ENCODE peak calls at places on chromosomes 3 and 15, in seven cellular contexts. One of them, this sample, is unnamed.

GRCh38 chr3:99394831-99395733 is 243.3 kb upstream of the COL8A1 start:
- DNase-seq in thyroid gland: no peak
- DNase-seq in GM19239: no peak
- DNase-seq in activated naive CD4-positive, alpha-beta T cell treated with anti-CD3 and anti-CD28 coated beads, Interleukin-2, amount 10 ng/mL, durations not matched to agents 7 days and 5 days: no peak
- DNase-seq in AG20443: peak; percentile 56
- DNase-seq in NCI-H1092: no peak
- DNase-seq in activated T-cell treated with anti-CD3 and anti-CD28 coated beads, Interleukin-2, amount 50 U/mL, for 48 hours: no peak
- DNase-seq in this sample: peak; percentile 33

GRCh38 chr15:97504031-97504430 is 456.5 kb upstream of the ARRDC4 start:
- DNase-seq in thyroid gland: no peak
- DNase-seq in GM19239: no peak
- DNase-seq in activated naive CD4-positive, alpha-beta T cell treated with anti-CD3 and anti-CD28 coated beads, Interleukin-2, amount 10 ng/mL, durations not matched to agents 7 days and 5 days: no peak
- DNase-seq in AG20443: no peak
- DNase-seq in NCI-H1092: no peak
- DNase-seq in activated T-cell treated with anti-CD3 and anti-CD28 coated beads, Interleukin-2, amount 50 U/mL, for 48 hours: no peak
- DNase-seq in this sample: peak; percentile 68

GRCh38 chr3:167198949-167199348 is 181.1 kb downstream of the ZBBX start:
- DNase-seq in thyroid gland: no peak
- DNase-seq in GM19239: no peak
- DNase-seq in activated naive CD4-positive, alpha-beta T cell treated with anti-CD3 and anti-CD28 coated beads, Interleukin-2, amount 10 ng/mL, durations not matched to agents 7 days and 5 days: no peak
- DNase-seq in AG20443: no peak
- DNase-seq in NCI-H1092: no peak
- DNase-seq in activated T-cell treated with anti-CD3 and anti-CD28 coated beads, Interleukin-2, amount 50 U/mL, for 48 hours: no peak
- DNase-seq in this sample: no peak

GRCh38 chr3:161100994-161101393 is 4.2 kb downstream of the B3GALNT1 start:
- DNase-seq in thyroid gland: peak; percentile 92
- DNase-seq in GM19239: no peak
- DNase-seq in activated naive CD4-positive, alpha-beta T cell treated with anti-CD3 and anti-CD28 coated beads, Interleukin-2, amount 10 ng/mL, durations not matched to agents 7 days and 5 days: no peak
- DNase-seq in AG20443: no peak
- DNase-seq in NCI-H1092: no peak
- DNase-seq in activated T-cell treated with anti-CD3 and anti-CD28 coated beads, Interleukin-2, amount 50 U/mL, for 48 hours: no peak
- DNase-seq in this sample: peak; percentile 68

GRCh38 chr3:182814419-182815160 is 21.3 kb downstream of the ATP11B start:
- DNase-seq in thyroid gland: peak; percentile 20
- DNase-seq in GM19239: no peak
- DNase-seq in activated naive CD4-positive, alpha-beta T cell treated with anti-CD3 and anti-CD28 coated beads, Interleukin-2, amount 10 ng/mL, durations not matched to agents 7 days and 5 days: no peak
- DNase-seq in AG20443: no peak
- DNase-seq in NCI-H1092: no peak
- DNase-seq in activated T-cell treated with anti-CD3 and anti-CD28 coated beads, Interleukin-2, amount 50 U/mL, for 48 hours: no peak
- DNase-seq in this sample: no peak

GRCh38 chr3:108250626-108251025 is 28.4 kb upstream of the IFT57 start:
- DNase-seq in thyroid gland: no peak
- DNase-seq in GM19239: no peak
- DNase-seq in activated naive CD4-positive, alpha-beta T cell treated with anti-CD3 and anti-CD28 coated beads, Interleukin-2, amount 10 ng/mL, durations not matched to agents 7 days and 5 days: no peak
- DNase-seq in AG20443: no peak
- DNase-seq in NCI-H1092: no peak
- DNase-seq in activated T-cell treated with anti-CD3 and anti-CD28 coated beads, Interleukin-2, amount 50 U/mL, for 48 hours: no peak
- DNase-seq in this sample: peak; percentile 45

GRCh38 chr3:10495003-10495402 is 10.4 kb downstream of the ATP2B2 start:
- DNase-seq in thyroid gland: peak; percentile 12
- DNase-seq in GM19239: no peak
- DNase-seq in activated naive CD4-positive, alpha-beta T cell treated with anti-CD3 and anti-CD28 coated beads, Interleukin-2, amount 10 ng/mL, durations not matched to agents 7 days and 5 days: no peak
- DNase-seq in AG20443: no peak
- DNase-seq in NCI-H1092: no peak
- DNase-seq in activated T-cell treated with anti-CD3 and anti-CD28 coated beads, Interleukin-2, amount 50 U/mL, for 48 hours: no peak
- DNase-seq in this sample: no peak

GRCh38 chr3:82567029-82567600 is 805.7 kb upstream of the GBE1 start:
- DNase-seq in thyroid gland: no peak
- DNase-seq in GM19239: no peak
- DNase-seq in activated naive CD4-positive, alpha-beta T cell treated with anti-CD3 and anti-CD28 coated beads, Interleukin-2, amount 10 ng/mL, durations not matched to agents 7 days and 5 days: no peak
- DNase-seq in AG20443: no peak
- DNase-seq in NCI-H1092: no peak
- DNase-seq in activated T-cell treated with anti-CD3 and anti-CD28 coated beads, Interleukin-2, amount 50 U/mL, for 48 hours: no peak
- DNase-seq in this sample: no peak

GRCh38 chr3:66673305-66673704 is 172.5 kb upstream of the LRIG1 start:
- DNase-seq in thyroid gland: no peak
- DNase-seq in GM19239: no peak
- DNase-seq in activated naive CD4-positive, alpha-beta T cell treated with anti-CD3 and anti-CD28 coated beads, Interleukin-2, amount 10 ng/mL, durations not matched to agents 7 days and 5 days: no peak
- DNase-seq in AG20443: no peak
- DNase-seq in NCI-H1092: no peak
- DNase-seq in activated T-cell treated with anti-CD3 and anti-CD28 coated beads, Interleukin-2, amount 50 U/mL, for 48 hours: no peak
- DNase-seq in this sample: no peak

GRCh38 chr15:65772909-65773308 is 19.2 kb downstream of the DENND4A start:
- DNase-seq in thyroid gland: no peak
- DNase-seq in GM19239: no peak
- DNase-seq in activated naive CD4-positive, alpha-beta T cell treated with anti-CD3 and anti-CD28 coated beads, Interleukin-2, amount 10 ng/mL, durations not matched to agents 7 days and 5 days: no peak
- DNase-seq in AG20443: no peak
- DNase-seq in NCI-H1092: no peak
- DNase-seq in activated T-cell treated with anti-CD3 and anti-CD28 coated beads, Interleukin-2, amount 50 U/mL, for 48 hours: no peak
- DNase-seq in this sample: no peak

GRCh38 chr3:147237991-147238390 is 168.4 kb downstream of the ZIC4 start:
- DNase-seq in thyroid gland: no peak
- DNase-seq in GM19239: no peak
- DNase-seq in activated naive CD4-positive, alpha-beta T cell treated with anti-CD3 and anti-CD28 coated beads, Interleukin-2, amount 10 ng/mL, durations not matched to agents 7 days and 5 days: no peak
- DNase-seq in AG20443: no peak
- DNase-seq in NCI-H1092: no peak
- DNase-seq in activated T-cell treated with anti-CD3 and anti-CD28 coated beads, Interleukin-2, amount 50 U/mL, for 48 hours: no peak
- DNase-seq in this sample: no peak

GRCh38 chr15:33226559-33227181 is 32.2 kb upstream of the FMN1 start:
- DNase-seq in thyroid gland: peak; percentile 75
- DNase-seq in GM19239: peak; percentile 16
- DNase-seq in activated naive CD4-positive, alpha-beta T cell treated with anti-CD3 and anti-CD28 coated beads, Interleukin-2, amount 10 ng/mL, durations not matched to agents 7 days and 5 days: peak; percentile 69
- DNase-seq in AG20443: no peak
- DNase-seq in NCI-H1092: peak; percentile 58
- DNase-seq in activated T-cell treated with anti-CD3 and anti-CD28 coated beads, Interleukin-2, amount 50 U/mL, for 48 hours: peak; percentile 31
- DNase-seq in this sample: peak; percentile 57

GRCh38 chr3:13292371-13292770 is 127.8 kb downstream of the NUP210 start:
- DNase-seq in thyroid gland: no peak
- DNase-seq in GM19239: no peak
- DNase-seq in activated naive CD4-positive, alpha-beta T cell treated with anti-CD3 and anti-CD28 coated beads, Interleukin-2, amount 10 ng/mL, durations not matched to agents 7 days and 5 days: no peak
- DNase-seq in AG20443: no peak
- DNase-seq in NCI-H1092: no peak
- DNase-seq in activated T-cell treated with anti-CD3 and anti-CD28 coated beads, Interleukin-2, amount 50 U/mL, for 48 hours: no peak
- DNase-seq in this sample: no peak

GRCh38 chr3:48405343-48405881 is 24.5 kb downstream of the PLXNB1 start:
- DNase-seq in thyroid gland: no peak
- DNase-seq in GM19239: no peak
- DNase-seq in activated naive CD4-positive, alpha-beta T cell treated with anti-CD3 and anti-CD28 coated beads, Interleukin-2, amount 10 ng/mL, durations not matched to agents 7 days and 5 days: peak; percentile 20
- DNase-seq in AG20443: no peak
- DNase-seq in NCI-H1092: no peak
- DNase-seq in activated T-cell treated with anti-CD3 and anti-CD28 coated beads, Interleukin-2, amount 50 U/mL, for 48 hours: peak; percentile 14
- DNase-seq in this sample: no peak

GRCh38 chr15:83057660-83058376 is 9.2 kb downstream of the BTBD1 start:
- DNase-seq in thyroid gland: peak; percentile 40
- DNase-seq in GM19239: no peak
- DNase-seq in activated naive CD4-positive, alpha-beta T cell treated with anti-CD3 and anti-CD28 coated beads, Interleukin-2, amount 10 ng/mL, durations not matched to agents 7 days and 5 days: no peak
- DNase-seq in AG20443: no peak
- DNase-seq in NCI-H1092: no peak
- DNase-seq in activated T-cell treated with anti-CD3 and anti-CD28 coated beads, Interleukin-2, amount 50 U/mL, for 48 hours: no peak
- DNase-seq in this sample: no peak

GRCh38 chr3:54067060-54067459 is 55.3 kb upstream of the CACNA2D3 start:
- DNase-seq in thyroid gland: no peak
- DNase-seq in GM19239: no peak
- DNase-seq in activated naive CD4-positive, alpha-beta T cell treated with anti-CD3 and anti-CD28 coated beads, Interleukin-2, amount 10 ng/mL, durations not matched to agents 7 days and 5 days: no peak
- DNase-seq in AG20443: no peak
- DNase-seq in NCI-H1092: no peak
- DNase-seq in activated T-cell treated with anti-CD3 and anti-CD28 coated beads, Interleukin-2, amount 50 U/mL, for 48 hours: no peak
- DNase-seq in this sample: no peak

GRCh38 chr3:193933451-193933850 is 202.5 kb upstream of the HES1 start:
- DNase-seq in thyroid gland: no peak
- DNase-seq in GM19239: no peak
- DNase-seq in activated naive CD4-positive, alpha-beta T cell treated with anti-CD3 and anti-CD28 coated beads, Interleukin-2, amount 10 ng/mL, durations not matched to agents 7 days and 5 days: no peak
- DNase-seq in AG20443: no peak
- DNase-seq in NCI-H1092: no peak
- DNase-seq in activated T-cell treated with anti-CD3 and anti-CD28 coated beads, Interleukin-2, amount 50 U/mL, for 48 hours: no peak
- DNase-seq in this sample: no peak

GRCh38 chr3:34268032-34268760 is 469.8 kb downstream of the PDCD6IP start:
- DNase-seq in thyroid gland: no peak
- DNase-seq in GM19239: no peak
- DNase-seq in activated naive CD4-positive, alpha-beta T cell treated with anti-CD3 and anti-CD28 coated beads, Interleukin-2, amount 10 ng/mL, durations not matched to agents 7 days and 5 days: no peak
- DNase-seq in AG20443: no peak
- DNase-seq in NCI-H1092: no peak
- DNase-seq in activated T-cell treated with anti-CD3 and anti-CD28 coated beads, Interleukin-2, amount 50 U/mL, for 48 hours: no peak
- DNase-seq in this sample: no peak

GRCh38 chr15:33701304-33701696 is 267.0 kb upstream of the CHRM5 start:
- DNase-seq in thyroid gland: no peak
- DNase-seq in GM19239: no peak
- DNase-seq in activated naive CD4-positive, alpha-beta T cell treated with anti-CD3 and anti-CD28 coated beads, Interleukin-2, amount 10 ng/mL, durations not matched to agents 7 days and 5 days: no peak
- DNase-seq in AG20443: no peak
- DNase-seq in NCI-H1092: no peak
- DNase-seq in activated T-cell treated with anti-CD3 and anti-CD28 coated beads, Interleukin-2, amount 50 U/mL, for 48 hours: no peak
- DNase-seq in this sample: no peak

GRCh38 chr15:47484119-47484518 is 233.2 kb upstream of the SEMA6D start:
- DNase-seq in thyroid gland: no peak
- DNase-seq in GM19239: no peak
- DNase-seq in activated naive CD4-positive, alpha-beta T cell treated with anti-CD3 and anti-CD28 coated beads, Interleukin-2, amount 10 ng/mL, durations not matched to agents 7 days and 5 days: no peak
- DNase-seq in AG20443: no peak
- DNase-seq in NCI-H1092: no peak
- DNase-seq in activated T-cell treated with anti-CD3 and anti-CD28 coated beads, Interleukin-2, amount 50 U/mL, for 48 hours: no peak
- DNase-seq in this sample: no peak

GRCh38 chr15:29638781-29639180 is 183.5 kb downstream of the TJP1 start:
- DNase-seq in thyroid gland: no peak
- DNase-seq in GM19239: no peak
- DNase-seq in activated naive CD4-positive, alpha-beta T cell treated with anti-CD3 and anti-CD28 coated beads, Interleukin-2, amount 10 ng/mL, durations not matched to agents 7 days and 5 days: no peak
- DNase-seq in AG20443: no peak
- DNase-seq in NCI-H1092: no peak
- DNase-seq in activated T-cell treated with anti-CD3 and anti-CD28 coated beads, Interleukin-2, amount 50 U/mL, for 48 hours: no peak
- DNase-seq in this sample: no peak

GRCh38 chr3:47019201-47019600 is 39.7 kb downstream of the NBEAL2 start:
- DNase-seq in thyroid gland: peak; percentile 42
- DNase-seq in GM19239: no peak
- DNase-seq in activated naive CD4-positive, alpha-beta T cell treated with anti-CD3 and anti-CD28 coated beads, Interleukin-2, amount 10 ng/mL, durations not matched to agents 7 days and 5 days: no peak
- DNase-seq in AG20443: no peak
- DNase-seq in NCI-H1092: no peak
- DNase-seq in activated T-cell treated with anti-CD3 and anti-CD28 coated beads, Interleukin-2, amount 50 U/mL, for 48 hours: no peak
- DNase-seq in this sample: no peak

GRCh38 chr3:183377307-183377959 is 51.0 kb downstream of the MCF2L2 start:
- DNase-seq in thyroid gland: no peak
- DNase-seq in GM19239: no peak
- DNase-seq in activated naive CD4-positive, alpha-beta T cell treated with anti-CD3 and anti-CD28 coated beads, Interleukin-2, amount 10 ng/mL, durations not matched to agents 7 days and 5 days: no peak
- DNase-seq in AG20443: no peak
- DNase-seq in NCI-H1092: no peak
- DNase-seq in activated T-cell treated with anti-CD3 and anti-CD28 coated beads, Interleukin-2, amount 50 U/mL, for 48 hours: peak; percentile 29
- DNase-seq in this sample: peak; percentile 50

GRCh38 chr3:125651246-125651645 is 55.9 kb upstream of the OSBPL11 start:
- DNase-seq in thyroid gland: no peak
- DNase-seq in GM19239: no peak
- DNase-seq in activated naive CD4-positive, alpha-beta T cell treated with anti-CD3 and anti-CD28 coated beads, Interleukin-2, amount 10 ng/mL, durations not matched to agents 7 days and 5 days: no peak
- DNase-seq in AG20443: no peak
- DNase-seq in NCI-H1092: no peak
- DNase-seq in activated T-cell treated with anti-CD3 and anti-CD28 coated beads, Interleukin-2, amount 50 U/mL, for 48 hours: no peak
- DNase-seq in this sample: no peak

GRCh38 chr15:31471731-31472430 is 145.2 kb downstream of the KLF13 start:
- DNase-seq in thyroid gland: no peak
- DNase-seq in GM19239: no peak
- DNase-seq in activated naive CD4-positive, alpha-beta T cell treated with anti-CD3 and anti-CD28 coated beads, Interleukin-2, amount 10 ng/mL, durations not matched to agents 7 days and 5 days: peak; percentile 13
- DNase-seq in AG20443: peak; percentile 88
- DNase-seq in NCI-H1092: no peak
- DNase-seq in activated T-cell treated with anti-CD3 and anti-CD28 coated beads, Interleukin-2, amount 50 U/mL, for 48 hours: no peak
- DNase-seq in this sample: no peak

GRCh38 chr3:157082305-157082981 is 77.5 kb downstream of the CCNL1 start:
- DNase-seq in thyroid gland: no peak
- DNase-seq in GM19239: no peak
- DNase-seq in activated naive CD4-positive, alpha-beta T cell treated with anti-CD3 and anti-CD28 coated beads, Interleukin-2, amount 10 ng/mL, durations not matched to agents 7 days and 5 days: no peak
- DNase-seq in AG20443: peak; percentile 41
- DNase-seq in NCI-H1092: no peak
- DNase-seq in activated T-cell treated with anti-CD3 and anti-CD28 coated beads, Interleukin-2, amount 50 U/mL, for 48 hours: no peak
- DNase-seq in this sample: peak; percentile 81

GRCh38 chr3:140292684-140293083 is 357.7 kb downstream of the CLSTN2 start:
- DNase-seq in thyroid gland: peak; percentile 15
- DNase-seq in GM19239: no peak
- DNase-seq in activated naive CD4-positive, alpha-beta T cell treated with anti-CD3 and anti-CD28 coated beads, Interleukin-2, amount 10 ng/mL, durations not matched to agents 7 days and 5 days: no peak
- DNase-seq in AG20443: peak; percentile 76
- DNase-seq in NCI-H1092: peak; percentile 3
- DNase-seq in activated T-cell treated with anti-CD3 and anti-CD28 coated beads, Interleukin-2, amount 50 U/mL, for 48 hours: no peak
- DNase-seq in this sample: no peak

GRCh38 chr15:57509965-57510364 is 81.7 kb upstream of the MYZAP start:
- DNase-seq in thyroid gland: peak; percentile 89
- DNase-seq in GM19239: no peak
- DNase-seq in activated naive CD4-positive, alpha-beta T cell treated with anti-CD3 and anti-CD28 coated beads, Interleukin-2, amount 10 ng/mL, durations not matched to agents 7 days and 5 days: no peak
- DNase-seq in AG20443: no peak
- DNase-seq in NCI-H1092: no peak
- DNase-seq in activated T-cell treated with anti-CD3 and anti-CD28 coated beads, Interleukin-2, amount 50 U/mL, for 48 hours: no peak
- DNase-seq in this sample: no peak

GRCh38 chr15:67762610-67763368 is 62.5 kb upstream of the SKOR1 start:
- DNase-seq in thyroid gland: no peak
- DNase-seq in GM19239: peak; percentile 50
- DNase-seq in activated naive CD4-positive, alpha-beta T cell treated with anti-CD3 and anti-CD28 coated beads, Interleukin-2, amount 10 ng/mL, durations not matched to agents 7 days and 5 days: peak; percentile 60
- DNase-seq in AG20443: peak; percentile 64
- DNase-seq in NCI-H1092: no peak
- DNase-seq in activated T-cell treated with anti-CD3 and anti-CD28 coated beads, Interleukin-2, amount 50 U/mL, for 48 hours: peak; percentile 73
- DNase-seq in this sample: no peak

GRCh38 chr3:38000965-38001455 is 10.4 kb downstream of the VILL start:
- DNase-seq in thyroid gland: no peak
- DNase-seq in GM19239: no peak
- DNase-seq in activated naive CD4-positive, alpha-beta T cell treated with anti-CD3 and anti-CD28 coated beads, Interleukin-2, amount 10 ng/mL, durations not matched to agents 7 days and 5 days: peak; percentile 16
- DNase-seq in AG20443: no peak
- DNase-seq in NCI-H1092: no peak
- DNase-seq in activated T-cell treated with anti-CD3 and anti-CD28 coated beads, Interleukin-2, amount 50 U/mL, for 48 hours: no peak
- DNase-seq in this sample: no peak

GRCh38 chr3:102258666-102259227 is 176.1 kb upstream of the ZPLD1 start:
- DNase-seq in thyroid gland: no peak
- DNase-seq in GM19239: no peak
- DNase-seq in activated naive CD4-positive, alpha-beta T cell treated with anti-CD3 and anti-CD28 coated beads, Interleukin-2, amount 10 ng/mL, durations not matched to agents 7 days and 5 days: no peak
- DNase-seq in AG20443: no peak
- DNase-seq in NCI-H1092: no peak
- DNase-seq in activated T-cell treated with anti-CD3 and anti-CD28 coated beads, Interleukin-2, amount 50 U/mL, for 48 hours: no peak
- DNase-seq in this sample: no peak

GRCh38 chr15:41603941-41604660 is 45.1 kb downstream of the TYRO3 start:
- DNase-seq in thyroid gland: peak; percentile 67
- DNase-seq in GM19239: peak; percentile 53
- DNase-seq in activated naive CD4-positive, alpha-beta T cell treated with anti-CD3 and anti-CD28 coated beads, Interleukin-2, amount 10 ng/mL, durations not matched to agents 7 days and 5 days: peak; percentile 69
- DNase-seq in AG20443: peak; percentile 83
- DNase-seq in NCI-H1092: peak; percentile 31
- DNase-seq in activated T-cell treated with anti-CD3 and anti-CD28 coated beads, Interleukin-2, amount 50 U/mL, for 48 hours: peak; percentile 57
- DNase-seq in this sample: peak; percentile 76

GRCh38 chr15:70424937-70425411 is 327.3 kb upstream of the TLE3 start:
- DNase-seq in thyroid gland: no peak
- DNase-seq in GM19239: no peak
- DNase-seq in activated naive CD4-positive, alpha-beta T cell treated with anti-CD3 and anti-CD28 coated beads, Interleukin-2, amount 10 ng/mL, durations not matched to agents 7 days and 5 days: peak; percentile 50
- DNase-seq in AG20443: no peak
- DNase-seq in NCI-H1092: no peak
- DNase-seq in activated T-cell treated with anti-CD3 and anti-CD28 coated beads, Interleukin-2, amount 50 U/mL, for 48 hours: peak; percentile 55
- DNase-seq in this sample: no peak

GRCh38 chr15:48720646-48721045 is 75.1 kb upstream of the FBN1 start:
- DNase-seq in thyroid gland: no peak
- DNase-seq in GM19239: no peak
- DNase-seq in activated naive CD4-positive, alpha-beta T cell treated with anti-CD3 and anti-CD28 coated beads, Interleukin-2, amount 10 ng/mL, durations not matched to agents 7 days and 5 days: no peak
- DNase-seq in AG20443: peak; percentile 57
- DNase-seq in NCI-H1092: no peak
- DNase-seq in activated T-cell treated with anti-CD3 and anti-CD28 coated beads, Interleukin-2, amount 50 U/mL, for 48 hours: no peak
- DNase-seq in this sample: no peak

GRCh38 chr3:49606427-49606826 is 52.1 kb downstream of the BSN start:
- DNase-seq in thyroid gland: no peak
- DNase-seq in GM19239: no peak
- DNase-seq in activated naive CD4-positive, alpha-beta T cell treated with anti-CD3 and anti-CD28 coated beads, Interleukin-2, amount 10 ng/mL, durations not matched to agents 7 days and 5 days: peak; percentile 25
- DNase-seq in AG20443: no peak
- DNase-seq in NCI-H1092: no peak
- DNase-seq in activated T-cell treated with anti-CD3 and anti-CD28 coated beads, Interleukin-2, amount 50 U/mL, for 48 hours: no peak
- DNase-seq in this sample: no peak

GRCh38 chr3:113623324-113623723 is 73.1 kb downstream of the USF3 start:
- DNase-seq in thyroid gland: no peak
- DNase-seq in GM19239: no peak
- DNase-seq in activated naive CD4-positive, alpha-beta T cell treated with anti-CD3 and anti-CD28 coated beads, Interleukin-2, amount 10 ng/mL, durations not matched to agents 7 days and 5 days: no peak
- DNase-seq in AG20443: peak; percentile 41
- DNase-seq in NCI-H1092: no peak
- DNase-seq in activated T-cell treated with anti-CD3 and anti-CD28 coated beads, Interleukin-2, amount 50 U/mL, for 48 hours: no peak
- DNase-seq in this sample: no peak

GRCh38 chr15:39156636-39157255 is 424.1 kb upstream of the THBS1 start:
- DNase-seq in thyroid gland: no peak
- DNase-seq in GM19239: no peak
- DNase-seq in activated naive CD4-positive, alpha-beta T cell treated with anti-CD3 and anti-CD28 coated beads, Interleukin-2, amount 10 ng/mL, durations not matched to agents 7 days and 5 days: no peak
- DNase-seq in AG20443: peak; percentile 29
- DNase-seq in NCI-H1092: no peak
- DNase-seq in activated T-cell treated with anti-CD3 and anti-CD28 coated beads, Interleukin-2, amount 50 U/mL, for 48 hours: no peak
- DNase-seq in this sample: no peak

GRCh38 chr3:31952205-31952604 is 28.9 kb downstream of the OSBPL10 start:
- DNase-seq in thyroid gland: no peak
- DNase-seq in GM19239: peak; percentile 38
- DNase-seq in activated naive CD4-positive, alpha-beta T cell treated with anti-CD3 and anti-CD28 coated beads, Interleukin-2, amount 10 ng/mL, durations not matched to agents 7 days and 5 days: no peak
- DNase-seq in AG20443: no peak
- DNase-seq in NCI-H1092: no peak
- DNase-seq in activated T-cell treated with anti-CD3 and anti-CD28 coated beads, Interleukin-2, amount 50 U/mL, for 48 hours: no peak
- DNase-seq in this sample: no peak

This sample was measured in HT-29.